ENCODE peak calls at places on chromosomes 5 and 9, in seven cellular contexts. Q is BJ, A is iPS DF 6.9, O is testis, R is HT1080, K is NCI-H2081, C is OCI-M1. E is an unnamed sample.

GRCh38 chr9:97601228-97601898 is 31.8 kb downstream of the TSTD2 start:
- DNase-seq in Q (no peak), A (no peak), O (no peak), R (no peak), K (no peak), C (no peak), E (no peak)

GRCh38 chr5:36683821-36684434 is 77.5 kb downstream of the SLC1A3 start:
- DNase-seq in Q (peak), A (no peak), O (no peak), R (no peak), K (no peak), C (no peak), E (no peak)

GRCh38 chr5:81077105-81077504 is 116.9 kb downstream of the RASGRF2 start:
- DNase-seq in Q (no peak), A (no peak), O (no peak), R (no peak), K (no peak), C (no peak), E (no peak)

GRCh38 chr5:171773106-171773505 is 12.5 kb upstream of the SMIM23 start:
- DNase-seq in Q (no peak), A (no peak), O (no peak), R (no peak), K (no peak), C (no peak), E (no peak)

GRCh38 chr9:27377147-27377807 is 80.3 kb upstream of the EQTN start:
- DNase-seq in Q (no peak), A (no peak), O (no peak), R (peak), K (no peak), C (no peak), E (no peak)

GRCh38 chr9:95981741-95982390 is 106.4 kb downstream of the ERCC6L2 start:
- DNase-seq in Q (no peak), A (no peak), O (no peak), R (peak), K (peak), C (no peak), E (no peak)

GRCh38 chr5:28451478-28451877 is 1413.1 kb upstream of the CDH9 start:
- DNase-seq in Q (no peak), A (no peak), O (no peak), R (no peak), K (no peak), C (no peak), E (no peak)

GRCh38 chr5:55850839-55851674 is at the start of gene IL31RA:
- DNase-seq in Q (peak), A (no peak), O (no peak), R (peak), K (no peak), C (peak), E (no peak)